ENCODE peak calls at places on chromosome 13, in ten cellular contexts. L, F, Z, M, J, A, G, Q, V and B are unnamed samples.

GRCh38 chr13:60338754-60339153 is 58.3 kb upstream of the TDRD3 start:
- DNase-seq in L (no peak), F (no peak), Z (no peak), M (no peak), J (no peak), A (no peak), G (no peak), Q (no peak), V (no peak), B (no peak)

GRCh38 chr13:111636271-111636670 is 315.8 kb downstream of the TEX29 start:
- DNase-seq in L (no peak), F (no peak), Z (no peak), M (no peak), J (no peak), A (no peak), G (no peak), Q (no peak), V (peak), B (no peak)

GRCh38 chr13:33289966-33290365 is 4.4 kb upstream of the STARD13 start:
- DNase-seq in L (no peak), F (no peak), Z (no peak), M (no peak), J (no peak), A (no peak), G (no peak), Q (no peak), V (no peak), B (no peak)

GRCh38 chr13:110411316-110412105 is 104.4 kb downstream of the COL4A2 start:
- DNase-seq in L (no peak), F (no peak), Z (no peak), M (no peak), J (no peak), A (no peak), G (no peak), Q (no peak), V (no peak), B (no peak)

GRCh38 chr13:43227721-43228120 is 204.3 kb downstream of the DNAJC15 start:
- DNase-seq in L (peak), F (no peak), Z (no peak), M (peak), J (no peak), A (no peak), G (no peak), Q (peak), V (no peak), B (no peak)

GRCh38 chr13:107941345-107942029 is 273.8 kb downstream of the LIG4 start:
- DNase-seq in L (peak), F (no peak), Z (no peak), M (no peak), J (peak), A (no peak), G (no peak), Q (no peak), V (no peak), B (no peak)

GRCh38 chr13:25117312-25117711 is 21.4 kb downstream of the PABPC3 start:
- DNase-seq in L (no peak), F (no peak), Z (no peak), M (no peak), J (no peak), A (no peak), G (peak), Q (no peak), V (no peak), B (no peak)

GRCh38 chr13:113915012-113915763 is 51.3 kb upstream of the GAS6 start:
- DNase-seq in L (no peak), F (peak), Z (peak), M (no peak), J (no peak), A (no peak), G (peak), Q (no peak), V (peak), B (no peak)

GRCh38 chr13:83162493-83162892 is 719.8 kb downstream of the SLITRK1 start:
- DNase-seq in L (no peak), F (no peak), Z (no peak), M (peak), J (no peak), A (no peak), G (no peak), Q (no peak), V (no peak), B (no peak)

GRCh38 chr13:75151081-75151643 is 330.8 kb downstream of the TBC1D4 start:
- DNase-seq in L (no peak), F (no peak), Z (no peak), M (peak), J (no peak), A (peak), G (no peak), Q (no peak), V (no peak), B (no peak)

GRCh38 chr13:40992678-40993077 is 26.4 kb downstream of the ELF1 start:
- DNase-seq in L (peak), F (no peak), Z (no peak), M (peak), J (no peak), A (no peak), G (no peak), Q (peak), V (no peak), B (no peak)

GRCh38 chr13:40430234-40430633 is 236.2 kb downstream of the FOXO1 start:
- DNase-seq in L (no peak), F (no peak), Z (no peak), M (no peak), J (no peak), A (no peak), G (no peak), Q (no peak), V (no peak), B (peak)

GRCh38 chr13:110412132-110412912 is 105.2 kb downstream of the COL4A2 start:
- DNase-seq in L (peak), F (peak), Z (peak), M (peak), J (peak), A (peak), G (peak), Q (peak), V (peak), B (peak)

GRCh38 chr13:86831084-86831483 is 840.1 kb upstream of the SLITRK5 start:
- DNase-seq in L (no peak), F (no peak), Z (no peak), M (no peak), J (no peak), A (no peak), G (no peak), Q (no peak), V (no peak), B (no peak)

GRCh38 chr13:42751693-42752092 is 29.7 kb upstream of the FAM216B start:
- DNase-seq in L (no peak), F (no peak), Z (no peak), M (no peak), J (no peak), A (no peak), G (no peak), Q (no peak), V (no peak), B (no peak)

GRCh38 chr13:59416561-59416960 is 747.2 kb downstream of the DIAPH3 start:
- DNase-seq in L (no peak), F (no peak), Z (no peak), M (no peak), J (no peak), A (no peak), G (no peak), Q (no peak), V (no peak), B (no peak)

GRCh38 chr13:85659493-85659892 is 139.7 kb downstream of the SLITRK6 start:
- DNase-seq in L (peak), F (no peak), Z (no peak), M (no peak), J (no peak), A (no peak), G (no peak), Q (peak), V (no peak), B (no peak)

GRCh38 chr13:109180905-109181425 is 551.6 kb downstream of the MYO16 start:
- DNase-seq in L (no peak), F (no peak), Z (no peak), M (peak), J (peak), A (peak), G (no peak), Q (peak), V (no peak), B (no peak)

GRCh38 chr13:109654341-109655205 is 131.8 kb downstream of the IRS2 start:
- DNase-seq in L (no peak), F (no peak), Z (no peak), M (peak), J (no peak), A (no peak), G (no peak), Q (no peak), V (no peak), B (no peak)

GRCh38 chr13:23411706-23412105 is 21.8 kb downstream of the SACS start:
- DNase-seq in L (no peak), F (no peak), Z (no peak), M (no peak), J (no peak), A (no peak), G (no peak), Q (no peak), V (peak), B (no peak)

GRCh38 chr13:109761695-109762094 is 24.7 kb downstream of the IRS2 start:
- DNase-seq in L (no peak), F (no peak), Z (no peak), M (no peak), J (no peak), A (no peak), G (no peak), Q (peak), V (no peak), B (no peak)

GRCh38 chr13:80084086-80084676 is 256.7 kb downstream of the SPRY2 start:
- DNase-seq in L (peak), F (no peak), Z (no peak), M (peak), J (peak), A (peak), G (no peak), Q (peak), V (no peak), B (no peak)

GRCh38 chr13:113848020-113848419 is 15.9 kb downstream of the GAS6 start:
- DNase-seq in L (no peak), F (no peak), Z (no peak), M (no peak), J (no peak), A (no peak), G (no peak), Q (no peak), V (peak), B (no peak)

DNA sequence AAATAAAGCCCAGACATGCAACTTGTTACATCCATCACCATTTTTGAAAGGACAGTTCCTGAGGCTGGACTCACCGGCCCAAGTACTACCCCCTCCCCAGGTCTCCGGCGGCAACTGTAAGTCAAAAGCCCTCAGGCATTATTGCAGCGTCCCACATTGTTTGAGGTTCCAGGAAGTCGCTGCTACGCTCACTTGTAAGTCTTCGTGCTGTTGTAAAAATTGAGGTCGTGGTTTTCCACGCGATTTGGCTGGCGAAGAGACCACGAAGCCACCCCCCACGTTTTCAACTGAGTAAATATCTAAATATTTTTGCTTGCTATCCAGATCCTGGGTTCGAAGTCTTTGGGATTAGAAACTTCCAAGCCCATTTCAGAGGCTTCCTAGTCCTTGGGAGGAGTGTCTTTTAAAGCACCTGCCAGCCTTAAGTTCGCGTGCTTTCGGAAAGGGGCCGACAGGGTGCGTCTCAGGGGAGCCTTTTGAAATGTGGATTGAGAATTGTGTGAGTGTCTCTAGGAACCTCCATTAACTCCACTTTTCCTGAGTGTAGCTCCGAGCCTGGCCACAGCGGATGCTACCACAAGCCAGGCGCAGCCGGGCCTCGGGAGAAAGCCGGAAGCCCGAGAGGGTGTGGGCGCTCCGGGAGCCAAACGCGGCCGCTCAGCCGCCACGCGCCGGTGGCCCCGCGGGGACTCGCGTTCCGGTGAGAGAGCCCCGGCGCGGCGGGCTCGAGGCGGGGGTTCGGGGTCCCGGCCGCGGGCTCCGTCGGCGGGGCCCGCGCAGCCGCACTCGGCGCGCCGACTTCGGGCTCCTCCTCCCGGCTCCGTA is at the start of gene FNDC3A:
- DNase-seq in L (peak), F (peak), Z (peak), M (peak), J (peak), A (peak), G (peak), Q (peak), V (peak), B (peak)
- TF ChIP-seq CTCF in L (no peak), F (no peak), Z (no peak), M (peak), J (no peak), A (peak), G (no peak), Q (peak), V (no peak), B (no peak)

GRCh38 chr13:90826688-90827087 is 520.8 kb upstream of the MIR17HG start:
- DNase-seq in L (no peak), F (no peak), Z (no peak), M (no peak), J (no peak), A (no peak), G (no peak), Q (no peak), V (no peak), B (no peak)

DNA sequence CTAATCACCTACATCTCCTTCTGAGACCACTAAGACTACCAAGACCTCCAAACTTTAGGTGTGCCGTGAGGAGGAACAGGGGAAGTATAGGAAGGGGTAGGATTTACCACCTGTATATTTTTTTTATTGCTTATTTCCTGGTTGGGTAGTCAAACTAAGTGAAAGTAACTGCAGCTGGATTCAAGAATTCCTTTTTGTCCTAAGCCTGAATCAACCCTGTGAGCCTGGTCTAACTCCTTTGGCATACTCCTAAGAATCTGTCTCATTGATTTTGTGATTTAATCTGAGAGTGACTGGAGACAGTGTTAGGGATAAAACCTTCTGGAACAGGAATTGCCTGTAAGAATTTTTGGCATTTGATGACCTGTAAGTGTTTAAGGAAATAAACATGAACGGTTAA is 523.5 kb upstream of the MIR17HG start:
- DNase-seq in L (no peak), F (no peak), Z (no peak), M (no peak), J (no peak), A (no peak), G (no peak), Q (no peak), V (no peak), B (no peak)
- H3K4me3 ChIP-seq in L (no peak), F (no peak), Z (no peak), M (no peak), J (no peak), A (no peak), G (no peak), Q (no peak), V (no peak), B (no peak)

DNA sequence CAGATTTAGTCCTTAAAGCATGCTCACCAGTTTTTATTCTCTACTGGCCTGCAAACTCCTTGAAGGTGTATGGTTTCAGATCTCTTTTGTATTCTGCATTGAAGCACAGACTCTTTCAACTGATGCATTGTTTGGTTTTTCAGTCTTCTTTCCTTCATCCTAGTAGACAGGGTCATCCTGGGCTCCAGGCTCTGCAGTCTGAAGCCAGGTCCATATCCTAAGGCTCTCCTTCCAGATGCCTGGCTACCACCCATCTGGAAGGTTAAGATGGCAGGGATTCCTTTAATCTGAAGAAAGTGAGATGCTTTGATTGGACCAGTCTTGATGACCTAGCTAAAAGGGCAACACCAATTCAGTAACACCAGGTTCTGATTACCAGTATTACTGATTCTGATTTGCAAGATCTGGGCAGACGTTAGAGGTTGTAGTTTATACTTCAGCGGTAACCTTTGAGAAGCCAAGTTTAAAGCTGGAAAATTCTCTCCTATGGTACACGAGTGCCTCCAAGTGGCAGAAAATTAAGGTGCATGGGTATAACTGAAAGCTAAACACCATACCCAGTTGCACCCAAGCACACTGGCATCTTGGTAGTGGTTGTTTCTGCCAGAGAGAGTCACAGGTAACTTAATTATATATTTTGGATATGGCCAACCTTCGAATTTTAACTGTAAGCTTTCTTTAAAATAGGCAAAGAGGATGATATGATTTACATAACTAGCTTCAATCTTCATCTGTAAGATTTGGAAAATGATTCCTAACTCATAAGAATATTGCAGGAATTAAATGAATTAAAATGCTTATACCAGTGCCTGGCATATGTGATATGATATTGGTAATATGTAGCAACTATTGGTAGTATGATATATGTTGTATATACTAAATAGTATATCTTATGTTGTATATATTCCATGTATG is 1651.9 kb upstream of the MIR17HG start:
- DNase-seq in L (peak), F (no peak), Z (peak), M (peak), J (no peak), A (peak), G (peak), Q (peak), V (no peak), B (no peak)
- TF ChIP-seq CTCF in L (peak), F (peak), Z (peak), M (peak), J (peak), A (peak), G (no peak), Q (peak), V (no peak), B (peak)

DNA sequence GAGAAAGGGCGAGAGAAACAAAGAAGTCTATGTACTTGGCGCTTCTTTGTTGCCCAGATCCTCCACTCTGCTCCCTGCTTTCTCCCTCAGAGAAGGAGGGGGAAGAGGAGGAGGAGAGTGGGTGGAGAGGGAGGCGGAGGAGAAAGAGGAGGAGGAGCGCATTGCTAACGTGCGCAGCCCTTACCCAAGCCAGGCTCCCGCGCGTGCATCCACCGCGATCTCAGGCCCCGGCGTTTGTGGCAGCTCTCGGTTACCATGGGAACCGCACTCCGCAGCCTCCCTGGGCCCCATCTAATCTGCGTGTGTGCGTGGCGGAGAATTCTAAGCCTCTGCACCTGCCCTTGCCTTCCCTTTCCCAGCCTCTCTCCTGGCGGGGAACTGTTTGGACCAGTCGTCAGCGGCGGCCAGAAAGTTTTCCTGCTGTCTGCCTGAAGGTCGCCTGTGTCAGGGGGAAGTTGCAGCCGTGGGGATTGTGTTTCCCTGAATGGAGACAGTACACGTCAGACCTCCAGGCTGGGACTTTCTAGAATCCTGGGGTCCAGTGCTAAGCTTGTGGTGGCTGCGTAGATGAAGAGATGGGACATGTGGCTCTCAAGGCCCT is at the start of gene ERICH6B:
- DNase-seq in L (no peak), F (no peak), Z (no peak), M (peak), J (no peak), A (no peak), G (no peak), Q (no peak), V (no peak), B (no peak)
- H3K4me3 ChIP-seq in L (no peak), F (no peak), Z (no peak), M (no peak), J (no peak), A (no peak), G (peak), Q (no peak), V (no peak), B (peak)

GRCh38 chr13:52450793-52451116 is 321 bp upstream of the VPS36 start:
- DNase-seq in L (no peak), F (no peak), Z (no peak), M (no peak), J (no peak), A (no peak), G (no peak), Q (no peak), V (no peak), B (no peak)
- TF ChIP-seq CTCF in L (peak), F (peak), Z (no peak), M (peak), J (peak), A (no peak), G (no peak), Q (no peak), V (no peak), B (peak)

GRCh38 chr13:105915451-105915850 is 620.0 kb downstream of the EFNB2 start:
- DNase-seq in L (no peak), F (no peak), Z (no peak), M (no peak), J (no peak), A (no peak), G (no peak), Q (no peak), V (no peak), B (no peak)

GRCh38 chr13:105920375-105920774 is 615.1 kb downstream of the EFNB2 start:
- DNase-seq in L (peak), F (no peak), Z (no peak), M (peak), J (peak), A (no peak), G (no peak), Q (peak), V (no peak), B (no peak)

GRCh38 chr13:105918842-105919741 is 616.4 kb downstream of the EFNB2 start:
- DNase-seq in L (peak), F (no peak), Z (no peak), M (peak), J (peak), A (no peak), G (peak), Q (peak), V (no peak), B (no peak)

GRCh38 chr13:105914637-105915036 is 620.8 kb downstream of the EFNB2 start:
- DNase-seq in L (no peak), F (no peak), Z (no peak), M (peak), J (no peak), A (peak), G (no peak), Q (peak), V (no peak), B (no peak)
- H3K4me3 ChIP-seq in L (no peak), F (no peak), Z (no peak), M (no peak), J (no peak), A (peak), G (no peak), Q (no peak), V (no peak), B (no peak)